ENCODE peak calls at places on chromosome 6, in nine cellular contexts. X is stimulated activated CD4-positive, alpha-beta T cell treated with anti-CD3 and anti-CD28 coated beads, Interleukin-2, amount 100 ng/mL, for 48 hours; W is NCI-H345; B is fibroblast of lung; J is AG08396; K is fibroblast of the aortic adventitia; R is NCI-H1417; I is NB4; D is CD8-positive, alpha-beta memory T cell. O is an unnamed sample.

GRCh38 chr6:20400476-20401402 is 940 bp upstream of the E2F3 start:
- DNase-seq in B (peak), W (peak), R (peak), K (peak), X (peak), J (peak), I (peak), D (peak), O (peak)

GRCh38 chr6:30100585-30101422 is 12.1 kb downstream of the TRIM31 start:
- DNase-seq in X (no peak), J (peak), B (no peak), K (no peak), I (no peak), R (peak), W (no peak), D (peak), O (no peak)

GRCh38 chr6:168180548-168181011 is 101.6 kb upstream of the FRMD1 start:
- DNase-seq in I (no peak), D (no peak), J (no peak), R (no peak), B (no peak), K (no peak), X (no peak), W (no peak), O (no peak)

GRCh38 chr6:159062564-159062945 is 17.8 kb upstream of the TAGAP start:
- DNase-seq in D (peak), R (no peak), W (no peak), B (no peak), J (no peak), K (no peak), I (peak), X (no peak), O (peak)

GRCh38 chr6:168050861-168051586 is 28.0 kb downstream of the FRMD1 start:
- DNase-seq in J (no peak), B (no peak), R (no peak), X (no peak), K (no peak), D (no peak), W (no peak), I (no peak), O (no peak)

GRCh38 chr6:95785785-95786184 is 208.4 kb downstream of the MANEA start:
- DNase-seq in B (no peak), R (no peak), I (no peak), K (no peak), X (no peak), J (no peak), D (no peak), W (no peak), O (no peak)

GRCh38 chr6:158411998-158412397 is 99.7 kb downstream of the TULP4 start:
- DNase-seq in D (no peak), X (no peak), W (no peak), I (no peak), K (no peak), R (no peak), J (no peak), B (no peak), O (no peak)

GRCh38 chr6:114304304-114304887 is 38.4 kb downstream of the HS3ST5 start:
- DNase-seq in I (peak), R (no peak), D (no peak), J (no peak), W (no peak), X (no peak), K (peak), B (peak), O (no peak)

GRCh38 chr6:137102050-137102848 is 57.5 kb upstream of the IL20RA start:
- DNase-seq in X (no peak), W (no peak), B (no peak), I (no peak), D (no peak), K (no peak), R (no peak), J (no peak), O (peak)